ENCODE peak calls at places on chromosomes 1 and 21, in four cellular contexts. M, C, Z and W are unnamed samples.

GRCh38 chr21:29825936-29826335 is 113.9 kb downstream of the GRIK1 start:
- DNase-seq in M (no peak), C (no peak), Z (no peak), W (no peak)

GRCh38 chr1:208203848-208204609 is 40.2 kb downstream of the PLXNA2 start:
- DNase-seq in M (no peak), C (no peak), Z (no peak), W (no peak)

GRCh38 chr1:93813076-93813475 is 65.9 kb downstream of the DNTTIP2 start:
- DNase-seq in M (no peak), C (no peak), Z (peak), W (no peak)

GRCh38 chr1:199759268-199759724 is 268.2 kb upstream of the NR5A2 start:
- DNase-seq in M (peak), C (no peak), Z (no peak), W (no peak)

GRCh38 chr1:245622332-245623014 is 467.7 kb downstream of the KIF26B start:
- DNase-seq in M (no peak), C (peak), Z (no peak), W (no peak)

GRCh38 chr21:27339902-27340301 is 373.0 kb upstream of the ADAMTS5 start:
- DNase-seq in M (no peak), C (no peak), Z (no peak), W (no peak)

GRCh38 chr1:159949123-159949522 is 3.7 kb upstream of the IGSF9 start:
- DNase-seq in M (no peak), C (no peak), Z (no peak), W (no peak)

GRCh38 chr1:216560527-216560926 is 137.3 kb upstream of the USH2A start:
- DNase-seq in M (no peak), C (no peak), Z (no peak), W (no peak)

GRCh38 chr1:101264699-101265098 is 27.9 kb downstream of the S1PR1 start:
- DNase-seq in M (no peak), C (no peak), Z (no peak), W (no peak)

GRCh38 chr1:46466477-46467182 is 23.0 kb upstream of the DMBX1 start:
- DNase-seq in M (peak), C (peak), Z (no peak), W (peak)

DNA sequence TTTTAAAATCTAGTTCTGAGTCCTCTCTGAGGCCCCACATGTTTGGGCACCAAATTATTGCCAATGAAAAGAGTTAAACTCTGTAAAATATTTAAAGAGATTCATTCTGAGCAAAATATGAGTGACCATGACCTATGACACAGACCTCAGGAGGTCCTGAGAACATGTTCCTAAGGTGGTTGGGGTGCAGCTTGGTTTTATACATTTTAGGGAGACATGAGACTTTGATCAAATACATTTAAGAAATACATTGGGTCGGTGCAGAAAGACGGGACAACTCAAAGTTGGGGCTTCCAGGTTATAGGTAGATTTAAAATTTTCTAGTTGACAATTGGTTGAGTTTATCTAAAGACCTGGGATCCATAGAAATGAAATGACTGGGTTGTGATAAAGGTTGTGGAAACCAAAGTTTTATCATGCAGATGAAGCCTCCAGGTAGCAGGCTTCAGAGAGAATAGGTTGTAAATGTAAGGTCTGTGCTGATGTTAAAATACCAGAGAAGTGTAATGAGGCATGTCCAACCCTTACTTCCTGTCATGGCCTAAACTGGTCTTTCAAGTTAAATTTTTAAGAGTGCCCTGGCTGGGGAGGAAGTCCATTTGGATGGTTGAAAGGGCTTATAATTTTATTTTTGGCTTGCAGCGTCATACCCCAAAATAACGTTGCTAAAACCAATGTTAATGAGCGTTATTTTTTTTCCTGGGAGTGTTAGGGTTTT is 274.9 kb downstream of the NUF2 start:
- DNase-seq in M (no peak), C (no peak), Z (no peak), W (no peak)
- TF ChIP-seq NR3C1 in M (no peak), C (no peak), Z (no peak), W (no peak)

GRCh38 chr21:42095581-42095980 is 24.5 kb downstream of the UMODL1 start:
- DNase-seq in M (no peak), C (no peak), Z (no peak), W (no peak)

GRCh38 chr21:42096593-42096992 is 25.5 kb downstream of the UMODL1 start:
- DNase-seq in M (no peak), C (no peak), Z (no peak), W (no peak)

GRCh38 chr21:42097860-42098259 is 26.7 kb downstream of the UMODL1 start:
- DNase-seq in M (peak), C (no peak), Z (peak), W (no peak)

GRCh38 chr21:42098957-42099547 is 27.9 kb downstream of the UMODL1 start:
- DNase-seq in M (no peak), C (no peak), Z (no peak), W (no peak)

DNA sequence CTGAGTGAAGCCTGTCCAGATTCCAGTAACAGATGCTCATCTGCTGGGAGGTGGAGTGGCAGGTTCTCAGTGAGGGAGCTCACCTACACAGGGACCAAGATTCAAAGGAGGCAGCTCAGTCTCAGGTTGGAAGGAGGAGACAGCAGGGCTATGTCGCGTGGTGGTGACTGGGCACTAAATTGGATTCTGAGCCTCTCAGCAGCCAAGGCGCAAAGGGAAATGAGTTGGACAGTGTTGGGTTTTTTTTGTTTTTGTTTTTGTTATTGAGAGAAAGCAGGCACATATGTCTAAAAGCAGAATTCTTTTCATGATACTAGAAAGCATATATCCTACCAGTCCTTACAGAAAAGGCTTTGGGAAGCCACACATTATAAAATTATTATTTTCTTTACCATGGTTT is 26.2 kb downstream of the UMODL1 start:
- DNase-seq in M (no peak), C (no peak), Z (no peak), W (no peak)
- TF ChIP-seq NR3C1 in M (no peak), C (no peak), Z (no peak), W (no peak)

GRCh38 chr1:204940591-204940990 is 69.9 kb downstream of the NFASC start:
- DNase-seq in M (no peak), C (no peak), Z (no peak), W (no peak)
- TF ChIP-seq NR3C1 in M (no peak), C (no peak), Z (no peak), W (no peak)

GRCh38 chr1:21327566-21328323 is 37.5 kb upstream of the ECE1 start:
- DNase-seq in M (no peak), C (no peak), Z (no peak), W (no peak)
- TF ChIP-seq NR3C1 in M (no peak), C (no peak), Z (no peak), W (no peak)

DNA sequence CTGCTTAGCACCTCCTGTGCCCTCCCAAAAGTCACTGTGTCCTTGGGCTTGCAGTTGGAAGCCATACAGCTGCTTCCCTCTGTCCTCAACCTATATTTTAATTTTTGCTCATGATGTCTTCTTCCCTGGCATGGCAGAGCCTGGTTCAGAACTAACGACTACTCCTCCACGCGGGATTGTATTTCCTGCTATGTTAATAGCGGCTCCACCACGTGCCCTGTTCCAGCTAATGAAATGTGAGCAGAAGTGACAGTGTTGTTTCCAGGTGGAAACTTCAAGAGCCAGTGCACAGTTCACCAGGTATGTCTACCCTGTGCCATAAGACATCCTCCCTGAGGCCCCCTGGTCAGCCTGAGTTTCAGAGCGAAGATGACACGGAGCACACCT is 52.1 kb downstream of the DHRS3 start:
- DNase-seq in M (no peak), C (no peak), Z (no peak), W (no peak)
- TF ChIP-seq NR3C1 in M (no peak), C (no peak), Z (no peak), W (no peak)

GRCh38 chr1:227356582-227357228 is 38.4 kb upstream of the CDC42BPA start:
- DNase-seq in M (peak), C (peak), Z (peak), W (peak)

GRCh38 chr1:227355542-227356270 is 37.4 kb upstream of the CDC42BPA start:
- DNase-seq in M (no peak), C (no peak), Z (no peak), W (no peak)

GRCh38 chr1:227353186-227353585 is 34.9 kb upstream of the CDC42BPA start:
- DNase-seq in M (no peak), C (no peak), Z (no peak), W (no peak)

GRCh38 chr1:227358079-227358358 is 39.7 kb upstream of the CDC42BPA start:
- DNase-seq in M (no peak), C (no peak), Z (no peak), W (no peak)

GRCh38 chr1:227357229-227358078 is 39.2 kb upstream of the CDC42BPA start:
- DNase-seq in M (peak), C (peak), Z (peak), W (peak)
- TF ChIP-seq NR3C1 in M (no peak), C (no peak), Z (no peak), W (no peak)

GRCh38 chr1:103948526-103948925 is 198.8 kb downstream of the AMY1C start:
- DNase-seq in M (no peak), C (no peak), Z (no peak), W (no peak)
- TF ChIP-seq NR3C1 in M (no peak), C (no peak), Z (no peak), W (no peak)

GRCh38 chr1:22710688-22711024 is at the start of gene EPHB2:
- DNase-seq in M (peak), C (peak), Z (no peak), W (peak)
- TF ChIP-seq NR3C1 in M (no peak), C (no peak), Z (no peak), W (no peak)

GRCh38 chr1:8789314-8790214 is 27.9 kb downstream of the RERE start:
- DNase-seq in M (no peak), C (peak), Z (no peak), W (peak)
- TF ChIP-seq NR3C1 in M (no peak), C (no peak), Z (no peak), W (no peak)

GRCh38 chr1:18160290-18160942 is 52.8 kb downstream of the IGSF21 start:
- DNase-seq in M (no peak), C (no peak), Z (no peak), W (no peak)
- TF ChIP-seq NR3C1 in M (no peak), C (no peak), Z (no peak), W (no peak)